ENCODE peak calls at places on chromosomes 3 and 15, in eight cellular contexts. One of them, this sample, is unnamed.

GRCh38 chr3:167102071-167102470 is 278.0 kb downstream of the ZBBX start:
- DNase-seq in IMR-90: no peak
- DNase-seq in endothelial cell of umbilical vein: no peak
- DNase-seq in tibial nerve: no peak
- DNase-seq in uterus: no peak
- DNase-seq in GM12878: no peak
- DNase-seq in A549: no peak
- DNase-seq in ovary: no peak
- DNase-seq in this sample: peak

GRCh38 chr15:52306270-52306669 is 10.7 kb upstream of the MYO5C start:
- DNase-seq in ovary: no peak
- DNase-seq in endothelial cell of umbilical vein: peak
- DNase-seq in tibial nerve: no peak
- DNase-seq in A549: no peak
- DNase-seq in IMR-90: peak
- DNase-seq in uterus: no peak
- DNase-seq in GM12878: no peak
- DNase-seq in this sample: no peak

GRCh38 chr3:105970283-105970682 is 101.5 kb upstream of the CBLB start:
- DNase-seq in A549: no peak
- DNase-seq in IMR-90: peak
- DNase-seq in ovary: no peak
- DNase-seq in endothelial cell of umbilical vein: no peak
- DNase-seq in uterus: no peak
- DNase-seq in tibial nerve: peak
- DNase-seq in GM12878: no peak
- DNase-seq in this sample: peak

GRCh38 chr3:179811321-179812095 is 158.7 kb downstream of the USP13 start:
- DNase-seq in tibial nerve: peak
- DNase-seq in A549: peak
- DNase-seq in IMR-90: peak
- DNase-seq in uterus: no peak
- DNase-seq in ovary: no peak
- DNase-seq in endothelial cell of umbilical vein: peak
- DNase-seq in GM12878: peak
- DNase-seq in this sample: peak

GRCh38 chr3:15342945-15343344 is 10.6 kb upstream of the SH3BP5 start:
- DNase-seq in tibial nerve: no peak
- DNase-seq in uterus: no peak
- DNase-seq in endothelial cell of umbilical vein: no peak
- DNase-seq in GM12878: no peak
- DNase-seq in ovary: no peak
- DNase-seq in A549: no peak
- DNase-seq in IMR-90: no peak
- DNase-seq in this sample: peak

GRCh38 chr3:174862101-174862500 is 3.0 kb downstream of the NAALADL2 start:
- DNase-seq in A549: peak
- DNase-seq in endothelial cell of umbilical vein: peak
- DNase-seq in tibial nerve: no peak
- DNase-seq in IMR-90: no peak
- DNase-seq in GM12878: no peak
- DNase-seq in uterus: no peak
- DNase-seq in ovary: no peak
- DNase-seq in this sample: peak

GRCh38 chr15:74907277-74907870 is 723 bp upstream of the FAM219B start:
- DNase-seq in IMR-90: no peak
- DNase-seq in GM12878: no peak
- DNase-seq in tibial nerve: no peak
- DNase-seq in endothelial cell of umbilical vein: no peak
- DNase-seq in A549: no peak
- DNase-seq in ovary: no peak
- DNase-seq in uterus: no peak
- DNase-seq in this sample: peak

GRCh38 chr3:184742676-184743135 is 30.8 kb upstream of the MAGEF1 start:
- DNase-seq in IMR-90: no peak
- DNase-seq in uterus: peak
- DNase-seq in GM12878: no peak
- DNase-seq in A549: no peak
- DNase-seq in ovary: peak
- DNase-seq in tibial nerve: no peak
- DNase-seq in endothelial cell of umbilical vein: no peak
- DNase-seq in this sample: no peak

GRCh38 chr3:194097141-194097880 is 38.6 kb upstream of the HES1 start:
- DNase-seq in GM12878: no peak
- DNase-seq in tibial nerve: no peak
- DNase-seq in ovary: peak
- DNase-seq in A549: no peak
- DNase-seq in endothelial cell of umbilical vein: no peak
- DNase-seq in uterus: peak
- DNase-seq in IMR-90: no peak
- DNase-seq in this sample: no peak

GRCh38 chr3:117898722-117899121 is 1135.9 kb downstream of the IGSF11 start:
- DNase-seq in uterus: no peak
- DNase-seq in ovary: no peak
- DNase-seq in A549: no peak
- DNase-seq in endothelial cell of umbilical vein: peak
- DNase-seq in tibial nerve: no peak
- DNase-seq in IMR-90: no peak
- DNase-seq in GM12878: no peak
- DNase-seq in this sample: peak

GRCh38 chr3:4793311-4793710 is 185.9 kb upstream of the BHLHE40 start:
- DNase-seq in A549: no peak
- DNase-seq in GM12878: no peak
- DNase-seq in IMR-90: no peak
- DNase-seq in ovary: no peak
- DNase-seq in endothelial cell of umbilical vein: no peak
- DNase-seq in uterus: no peak
- DNase-seq in tibial nerve: no peak
- DNase-seq in this sample: no peak

GRCh38 chr3:70982700-70983140 is 600.8 kb downstream of the FOXP1 start:
- DNase-seq in IMR-90: peak
- DNase-seq in ovary: no peak
- DNase-seq in GM12878: peak
- DNase-seq in uterus: peak
- DNase-seq in endothelial cell of umbilical vein: peak
- DNase-seq in tibial nerve: peak
- DNase-seq in A549: peak
- DNase-seq in this sample: no peak

GRCh38 chr15:72758195-72758594 is 25.4 kb downstream of the ADPGK start:
- DNase-seq in IMR-90: peak
- DNase-seq in ovary: no peak
- DNase-seq in endothelial cell of umbilical vein: peak
- DNase-seq in uterus: no peak
- DNase-seq in GM12878: no peak
- DNase-seq in A549: no peak
- DNase-seq in tibial nerve: no peak
- DNase-seq in this sample: no peak

GRCh38 chr3:75329713-75330112 is 334.4 kb upstream of the FRG2C start:
- DNase-seq in tibial nerve: no peak
- DNase-seq in A549: no peak
- DNase-seq in GM12878: no peak
- DNase-seq in IMR-90: no peak
- DNase-seq in endothelial cell of umbilical vein: no peak
- DNase-seq in ovary: no peak
- DNase-seq in uterus: no peak
- DNase-seq in this sample: no peak

GRCh38 chr3:42403737-42404136 is 6.7 kb downstream of the LYZL4 start:
- DNase-seq in tibial nerve: no peak
- DNase-seq in uterus: no peak
- DNase-seq in ovary: no peak
- DNase-seq in A549: no peak
- DNase-seq in IMR-90: no peak
- DNase-seq in GM12878: no peak
- DNase-seq in endothelial cell of umbilical vein: no peak
- DNase-seq in this sample: no peak

GRCh38 chr3:140377644-140378043 is 300.2 kb upstream of the TRIM42 start:
- DNase-seq in IMR-90: no peak
- DNase-seq in A549: no peak
- DNase-seq in endothelial cell of umbilical vein: peak
- DNase-seq in ovary: no peak
- DNase-seq in tibial nerve: no peak
- DNase-seq in uterus: no peak
- DNase-seq in GM12878: no peak
- DNase-seq in this sample: no peak

GRCh38 chr3:108124337-108125150 is 33.7 kb upstream of the CD47 start:
- DNase-seq in GM12878: peak
- DNase-seq in endothelial cell of umbilical vein: peak
- DNase-seq in tibial nerve: no peak
- DNase-seq in IMR-90: no peak
- DNase-seq in uterus: no peak
- DNase-seq in ovary: no peak
- DNase-seq in A549: no peak
- DNase-seq in this sample: peak

GRCh38 chr3:46913644-46914043 is 36.1 kb downstream of the PTH1R start:
- DNase-seq in endothelial cell of umbilical vein: peak
- DNase-seq in IMR-90: peak
- DNase-seq in GM12878: no peak
- DNase-seq in uterus: peak
- DNase-seq in A549: no peak
- DNase-seq in ovary: peak
- DNase-seq in tibial nerve: no peak
- DNase-seq in this sample: no peak

GRCh38 chr3:15610083-15610482 is 8.5 kb downstream of the BTD start:
- DNase-seq in tibial nerve: no peak
- DNase-seq in GM12878: no peak
- DNase-seq in ovary: peak
- DNase-seq in IMR-90: peak
- DNase-seq in uterus: no peak
- DNase-seq in A549: peak
- DNase-seq in endothelial cell of umbilical vein: no peak
- DNase-seq in this sample: peak

GRCh38 chr3:101567528-101568317 is 6.1 kb downstream of the TRMT10C start:
- DNase-seq in GM12878: no peak
- DNase-seq in uterus: no peak
- DNase-seq in A549: no peak
- DNase-seq in tibial nerve: no peak
- DNase-seq in ovary: no peak
- DNase-seq in endothelial cell of umbilical vein: no peak
- DNase-seq in IMR-90: peak
- DNase-seq in this sample: no peak
- TF ChIP-seq POLR2A in GM12878: no peak
- TF ChIP-seq POLR2A in uterus: no peak
- TF ChIP-seq POLR2A in A549: no peak
- TF ChIP-seq POLR2A in tibial nerve: no peak
- TF ChIP-seq POLR2A in ovary: no peak
- TF ChIP-seq POLR2A in endothelial cell of umbilical vein: no peak
- TF ChIP-seq POLR2A in IMR-90: no peak
- TF ChIP-seq POLR2A in this sample: no peak

DNA sequence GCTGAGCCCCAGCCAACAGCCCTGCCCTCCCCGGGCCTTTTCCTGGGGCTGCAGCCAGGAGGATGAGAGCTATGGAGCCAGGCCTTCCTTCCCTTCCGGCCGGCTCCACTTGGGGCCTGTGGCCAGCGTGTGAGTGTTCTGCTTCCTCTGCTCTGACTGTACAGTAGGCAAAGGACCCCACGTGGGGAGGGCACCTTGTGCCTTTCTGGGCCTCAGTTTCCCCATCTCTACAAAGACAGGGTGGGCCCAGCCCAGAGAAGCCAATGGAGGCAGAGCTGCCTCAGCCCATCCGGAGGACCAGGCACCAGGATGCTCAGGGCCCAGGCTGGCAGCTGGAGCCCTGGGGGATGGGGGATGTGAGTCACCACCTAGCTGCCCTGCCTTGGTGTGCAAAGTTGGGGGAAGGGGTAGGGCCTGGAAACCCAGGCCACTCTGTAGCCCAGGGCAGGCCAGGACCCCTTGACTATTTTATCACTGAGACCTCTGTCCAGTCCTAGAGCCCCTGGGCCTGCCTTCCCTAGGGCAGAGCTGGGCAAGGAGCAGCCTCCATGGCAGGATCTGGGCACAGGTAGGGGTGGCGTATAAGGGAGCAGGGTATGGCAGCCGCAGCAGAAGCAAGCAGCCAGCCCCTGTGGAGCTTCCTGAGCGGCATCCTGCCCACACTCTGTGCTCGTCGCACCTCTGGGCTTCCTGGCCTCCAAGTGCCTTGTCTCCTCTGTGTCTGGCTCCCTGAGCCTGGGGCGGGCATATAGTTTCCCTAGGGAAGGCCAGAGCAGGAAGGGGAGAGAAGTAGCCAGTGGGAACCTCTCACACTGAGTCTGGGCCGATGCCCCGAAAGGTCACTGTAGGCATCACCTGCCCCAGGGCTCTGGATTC is 1.8 kb downstream of the PSTPIP1 start:
- DNase-seq in endothelial cell of umbilical vein: peak
- DNase-seq in A549: no peak
- DNase-seq in ovary: peak
- DNase-seq in tibial nerve: peak
- DNase-seq in uterus: peak
- DNase-seq in IMR-90: peak
- DNase-seq in GM12878: no peak
- DNase-seq in this sample: peak
- H3K4me3 ChIP-seq in endothelial cell of umbilical vein: no peak
- H3K4me3 ChIP-seq in A549: no peak
- H3K4me3 ChIP-seq in ovary: no peak
- H3K4me3 ChIP-seq in tibial nerve: no peak
- H3K4me3 ChIP-seq in uterus: no peak
- H3K4me3 ChIP-seq in IMR-90: no peak
- H3K4me3 ChIP-seq in GM12878: peak
- H3K4me3 ChIP-seq in this sample: peak

DNA sequence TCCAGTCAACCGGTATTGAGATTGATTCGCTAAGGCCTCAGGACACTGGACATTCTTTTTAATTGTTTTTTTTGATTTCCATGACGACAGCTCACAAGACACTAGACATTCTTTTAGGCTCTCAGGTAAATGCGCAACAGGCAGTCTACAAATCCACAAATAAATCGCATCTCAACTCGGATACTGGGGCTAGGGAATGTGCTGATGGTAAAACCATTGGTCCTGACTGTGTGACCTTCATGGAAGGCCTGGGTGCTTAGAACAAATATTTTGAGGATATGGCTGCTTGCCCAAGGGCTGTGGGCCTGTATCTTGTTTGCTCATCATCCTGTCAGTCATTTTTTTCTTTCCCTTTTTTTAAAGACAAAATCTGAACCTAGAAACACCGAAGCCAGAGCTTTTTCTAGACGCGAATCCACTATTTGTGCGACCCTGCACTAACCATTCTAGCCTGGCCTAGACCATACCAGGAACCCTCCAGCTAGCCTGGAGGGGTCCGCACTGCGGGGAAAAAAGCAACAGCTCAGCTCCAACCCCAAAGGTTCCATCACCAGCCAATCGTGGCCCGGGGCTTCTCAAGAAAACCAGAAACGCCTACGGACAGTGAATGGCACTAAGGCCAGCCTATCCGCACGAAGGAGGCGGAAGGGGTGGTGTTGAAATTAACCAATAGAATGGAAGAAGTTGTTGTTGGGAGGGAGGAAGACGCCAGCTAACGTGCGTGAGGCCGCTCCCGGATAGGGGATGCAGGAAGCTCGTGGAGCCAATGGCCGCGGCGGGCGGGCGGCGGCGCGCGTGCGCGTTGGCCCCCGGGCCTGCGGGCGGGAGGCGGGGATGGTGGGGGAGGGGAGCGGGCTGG is 18.1 kb upstream of the CHD2 start:
- DNase-seq in IMR-90: peak
- DNase-seq in uterus: peak
- DNase-seq in endothelial cell of umbilical vein: peak
- DNase-seq in GM12878: peak
- DNase-seq in tibial nerve: peak
- DNase-seq in ovary: peak
- DNase-seq in A549: peak
- DNase-seq in this sample: peak
- TF ChIP-seq POLR2A in IMR-90: peak
- TF ChIP-seq POLR2A in uterus: peak
- TF ChIP-seq POLR2A in endothelial cell of umbilical vein: peak
- TF ChIP-seq POLR2A in GM12878: peak
- TF ChIP-seq POLR2A in tibial nerve: peak
- TF ChIP-seq POLR2A in ovary: peak
- TF ChIP-seq POLR2A in A549: peak
- TF ChIP-seq POLR2A in this sample: peak

GRCh38 chr15:99450896-99451358 is 114.9 kb upstream of the MEF2A start:
- DNase-seq in GM12878: no peak
- DNase-seq in IMR-90: no peak
- DNase-seq in endothelial cell of umbilical vein: peak
- DNase-seq in uterus: peak
- DNase-seq in tibial nerve: peak
- DNase-seq in A549: no peak
- DNase-seq in ovary: peak
- DNase-seq in this sample: peak
- H3K4me3 ChIP-seq in GM12878: no peak
- H3K4me3 ChIP-seq in IMR-90: no peak
- H3K4me3 ChIP-seq in endothelial cell of umbilical vein: no peak
- H3K4me3 ChIP-seq in uterus: no peak
- H3K4me3 ChIP-seq in tibial nerve: no peak
- H3K4me3 ChIP-seq in A549: no peak
- H3K4me3 ChIP-seq in ovary: no peak
- H3K4me3 ChIP-seq in this sample: no peak

This sample was measured in NB4.